ENCODE peak calls at places on chromosomes 5 and 9, in four cellular contexts. Y is lower lobe of right lung, P is Panc1, F is sigmoid colon. H is an unnamed sample. For H3K4me1, the result is how much of the 10 kb centered on the place peaks cover.

GRCh38 chr5:150661086-150661485 is at the start of gene MYOZ3:
- DNase-seq in Y (no peak), P (no peak), F (no peak), H (no peak)

GRCh38 chr5:132000677-132001453 is 10.6 kb downstream of the ACSL6 start:
- DNase-seq in F (no peak), Y (peak), P (no peak), H (peak)

GRCh38 chr9:38146844-38147243 is 77.8 kb upstream of the SHB start:
- DNase-seq in P (no peak), Y (no peak), F (no peak), H (peak)

GRCh38 chr9:19116391-19116790 is 10.9 kb downstream of the PLIN2 start:
- DNase-seq in F (no peak), P (no peak), Y (no peak), H (no peak)

GRCh38 chr9:88243736-88244135 is 105.5 kb upstream of the SPATA31C2 start:
- DNase-seq in Y (no peak), F (no peak), P (no peak), H (no peak)

GRCh38 chr5:95768731-95769130 is 37.6 kb downstream of the RHOBTB3 start:
- DNase-seq in F (no peak), P (no peak), Y (no peak), H (no peak)

GRCh38 chr9:128275198-128276007 is at the start of gene GOLGA2:
- DNase-seq in P (no peak), F (peak), Y (peak), H (no peak)

GRCh38 chr9:96376926-96377874 is 6.3 kb downstream of the SLC35D2 start:
- DNase-seq in Y (peak), P (no peak), F (peak), H (peak)

GRCh38 chr5:113215401-113216060 is 219.3 kb downstream of the TSSK1B start:
- DNase-seq in Y (no peak), F (no peak), P (no peak), H (no peak)

DNA sequence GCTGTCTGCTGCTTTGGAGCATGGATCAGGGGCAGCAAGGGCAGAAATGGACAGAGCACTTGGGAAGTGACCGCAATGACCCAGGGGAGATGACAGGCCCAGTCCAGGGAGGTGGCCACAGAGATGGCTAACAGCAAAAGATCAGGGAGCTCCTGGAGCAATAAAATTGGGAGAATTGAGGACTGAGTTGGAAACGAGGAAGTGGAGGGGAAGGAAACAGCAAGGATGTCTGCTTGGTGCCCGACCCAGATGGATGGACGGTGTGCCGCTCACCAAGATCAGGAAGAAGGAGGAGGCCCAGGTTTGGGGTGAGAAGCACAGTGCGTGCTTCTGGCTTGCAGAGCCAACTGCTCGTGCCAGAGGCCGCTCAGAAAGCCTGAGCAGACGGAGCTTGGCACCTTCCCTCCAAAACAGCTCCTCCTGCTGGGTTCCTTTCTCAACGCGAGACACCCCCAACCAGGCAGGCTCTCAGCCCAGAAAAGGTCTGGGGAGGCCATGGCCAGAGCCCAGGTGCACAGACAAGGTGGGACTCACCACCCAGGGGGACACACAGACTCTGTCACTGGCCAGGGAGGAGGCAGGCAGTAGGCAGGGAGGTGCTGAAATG is 1.7 kb upstream of the SLC34A1 start:
- DNase-seq in P (no peak), F (no peak), Y (no peak), H (no peak)
- TF ChIP-seq CTCF in P (no peak), F (peak), Y (no peak), H (no peak)

GRCh38 chr5:172664018-172664417 is 23.0 kb downstream of the NEURL1B start:
- DNase-seq in Y (no peak), P (no peak), F (no peak), H (no peak)

GRCh38 chr5:172660974-172661373 is 19.9 kb downstream of the NEURL1B start:
- DNase-seq in Y (no peak), P (no peak), F (peak), H (no peak)

GRCh38 chr5:172665049-172665541 is 24.0 kb downstream of the NEURL1B start:
- DNase-seq in P (no peak), Y (no peak), F (peak), H (peak)

GRCh38 chr5:172661536-172661935 is 20.5 kb downstream of the NEURL1B start:
- DNase-seq in P (no peak), Y (no peak), F (peak), H (peak)

GRCh38 chr5:172662596-172662995 is 21.5 kb downstream of the NEURL1B start:
- DNase-seq in Y (no peak), P (no peak), F (no peak), H (peak)
- H3K4me1 ChIP-seq in Y (half or more), P (under half), F (half or more), H (half or more)

DNA sequence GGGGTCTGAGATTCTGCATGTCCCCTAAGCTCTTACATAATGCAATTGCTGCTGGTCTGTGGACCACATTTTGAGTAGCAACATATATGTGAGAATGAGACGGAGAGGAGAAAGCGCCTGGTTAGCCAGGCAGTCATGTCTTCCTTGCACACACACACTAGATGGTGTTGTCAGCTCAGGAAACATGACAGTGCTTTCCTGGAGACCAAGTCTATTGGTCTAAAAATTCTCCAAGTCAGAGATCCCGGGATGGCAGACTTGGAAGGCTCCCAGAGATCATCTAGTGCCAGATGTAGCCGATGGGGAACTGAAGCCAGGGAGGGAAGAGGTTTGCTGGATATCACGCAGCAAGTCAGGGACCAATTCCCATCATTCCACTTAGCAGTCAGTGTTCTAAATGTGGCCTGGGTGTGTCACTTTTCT is 53.4 kb downstream of the GALNT12 start:
- DNase-seq in F (peak), P (peak), Y (no peak), H (no peak)
- TF ChIP-seq CTCF in F (peak), P (peak), Y (peak), H (peak)

GRCh38 chr5:111998871-111999270 is 241.9 kb upstream of the NREP start:
- DNase-seq in F (no peak), P (no peak), Y (no peak), H (no peak)
- H3K4me1 ChIP-seq in F (under half), P (under half), Y (under half), H (under half)

DNA sequence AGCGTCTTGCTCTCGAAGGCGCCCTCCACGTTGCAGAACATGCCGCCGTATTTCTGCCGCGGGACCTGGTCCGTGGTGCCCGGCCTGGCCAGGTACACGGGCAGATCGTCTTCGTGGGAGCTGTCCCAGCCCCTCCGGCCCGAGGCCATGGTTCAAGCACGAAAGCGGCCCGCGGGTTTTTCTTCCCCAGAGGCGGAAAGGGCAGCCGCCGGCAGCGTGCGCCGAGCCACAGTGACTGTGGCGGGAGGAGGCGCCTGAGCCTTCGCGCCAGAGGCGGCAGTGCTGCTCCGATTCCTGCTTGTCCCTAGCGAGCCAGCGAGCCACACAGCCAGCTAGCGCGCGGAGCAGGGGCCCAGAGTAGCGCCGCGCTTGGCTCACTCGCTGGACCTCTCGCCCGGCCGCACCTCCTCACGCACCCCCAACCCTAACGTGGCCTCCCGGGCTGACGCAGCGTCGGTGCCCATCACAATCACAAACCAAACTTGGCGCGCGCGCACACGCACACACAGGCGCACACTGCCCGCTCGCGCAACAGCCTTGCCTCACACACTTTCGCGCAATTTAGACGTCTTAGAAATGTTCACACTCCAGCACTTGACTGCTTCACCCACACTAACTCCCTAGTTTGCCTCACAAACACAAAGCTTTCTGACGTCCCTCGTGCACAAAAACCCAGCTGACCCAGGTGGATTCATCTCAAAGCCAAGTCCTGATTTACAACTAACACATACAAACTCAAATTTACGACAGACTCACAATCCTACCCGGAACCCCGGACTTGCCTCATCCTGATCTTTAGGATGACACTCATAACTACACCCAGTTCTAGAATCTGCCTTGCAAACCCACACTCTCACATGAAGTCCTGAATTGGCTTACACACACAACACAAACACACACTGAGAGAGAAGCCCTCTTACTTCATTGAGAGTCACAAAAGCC is at the start of gene DPYSL3:
- DNase-seq in F (peak), Y (peak), P (no peak), H (peak)
- TF ChIP-seq CTCF in F (peak), Y (peak), P (peak), H (peak)

GRCh38 chr5:178119915-178120660 is 6.8 kb downstream of the N4BP3 start:
- DNase-seq in F (no peak), P (no peak), Y (peak), H (no peak)

GRCh38 chr5:178123094-178123986 is 7.5 kb upstream of the RMND5B start:
- DNase-seq in Y (peak), P (no peak), F (no peak), H (no peak)

GRCh38 chr5:178120661-178121357 is 7.5 kb downstream of the N4BP3 start:
- DNase-seq in Y (peak), F (peak), P (no peak), H (peak)

GRCh38 chr5:178122346-178122745 is 8.5 kb upstream of the RMND5B start:
- DNase-seq in F (no peak), Y (no peak), P (no peak), H (no peak)

DNA sequence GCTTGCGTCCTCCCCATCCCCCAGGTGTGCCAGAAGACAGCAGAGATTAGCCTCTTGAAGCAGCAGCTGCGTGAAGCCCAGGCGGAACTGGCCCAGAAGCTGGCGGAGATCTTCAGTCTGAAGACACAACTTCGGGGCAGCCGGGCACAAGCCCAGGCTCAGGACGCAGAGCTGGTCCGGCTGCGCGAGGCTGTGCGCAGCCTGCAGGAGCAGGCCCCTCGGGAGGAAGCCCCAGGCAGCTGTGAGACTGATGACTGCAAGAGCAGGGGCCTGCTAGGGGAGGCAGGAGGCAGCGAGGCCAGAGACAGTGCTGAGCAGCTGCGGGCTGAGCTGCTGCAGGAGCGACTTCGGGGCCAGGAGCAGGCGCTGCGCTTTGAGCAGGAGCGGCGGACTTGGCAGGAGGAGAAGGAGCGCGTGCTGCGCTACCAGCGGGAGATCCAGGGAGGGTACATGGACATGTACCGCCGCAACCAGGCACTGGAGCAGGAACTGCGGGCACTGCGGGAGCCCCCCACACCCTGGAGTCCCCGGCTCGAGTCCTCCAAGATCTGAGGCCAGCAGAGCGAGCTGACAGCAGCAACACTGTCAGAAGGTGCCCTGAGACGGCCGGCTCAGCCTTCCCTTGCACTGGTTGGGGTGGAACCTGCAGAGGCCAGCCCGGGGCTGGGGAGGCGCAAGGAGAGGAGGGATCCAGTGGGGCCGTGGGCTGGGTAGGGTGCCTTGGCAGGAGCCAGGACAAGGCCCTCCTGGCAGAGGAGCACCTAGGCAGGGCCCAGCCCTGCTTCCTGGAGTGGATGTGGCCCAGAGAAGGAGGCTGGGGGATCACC is 8.3 kb downstream of the N4BP3 start:
- DNase-seq in P (no peak), Y (peak), F (peak), H (no peak)
- H3K4me1 ChIP-seq in P (under half), Y (under half), F (under half), H (under half)

GRCh38 chr5:145904743-145905142 is 31.6 kb upstream of the SH3RF2 start:
- DNase-seq in Y (no peak), P (no peak), F (no peak), H (no peak)

GRCh38 chr5:145906401-145906800 is 30.0 kb upstream of the SH3RF2 start:
- DNase-seq in P (no peak), Y (no peak), F (no peak), H (no peak)

GRCh38 chr5:145912019-145912418 is 24.4 kb upstream of the SH3RF2 start:
- DNase-seq in P (no peak), F (no peak), Y (no peak), H (no peak)

GRCh38 chr5:145911164-145911563 is 25.2 kb upstream of the SH3RF2 start:
- DNase-seq in F (no peak), P (no peak), Y (no peak), H (no peak)

DNA sequence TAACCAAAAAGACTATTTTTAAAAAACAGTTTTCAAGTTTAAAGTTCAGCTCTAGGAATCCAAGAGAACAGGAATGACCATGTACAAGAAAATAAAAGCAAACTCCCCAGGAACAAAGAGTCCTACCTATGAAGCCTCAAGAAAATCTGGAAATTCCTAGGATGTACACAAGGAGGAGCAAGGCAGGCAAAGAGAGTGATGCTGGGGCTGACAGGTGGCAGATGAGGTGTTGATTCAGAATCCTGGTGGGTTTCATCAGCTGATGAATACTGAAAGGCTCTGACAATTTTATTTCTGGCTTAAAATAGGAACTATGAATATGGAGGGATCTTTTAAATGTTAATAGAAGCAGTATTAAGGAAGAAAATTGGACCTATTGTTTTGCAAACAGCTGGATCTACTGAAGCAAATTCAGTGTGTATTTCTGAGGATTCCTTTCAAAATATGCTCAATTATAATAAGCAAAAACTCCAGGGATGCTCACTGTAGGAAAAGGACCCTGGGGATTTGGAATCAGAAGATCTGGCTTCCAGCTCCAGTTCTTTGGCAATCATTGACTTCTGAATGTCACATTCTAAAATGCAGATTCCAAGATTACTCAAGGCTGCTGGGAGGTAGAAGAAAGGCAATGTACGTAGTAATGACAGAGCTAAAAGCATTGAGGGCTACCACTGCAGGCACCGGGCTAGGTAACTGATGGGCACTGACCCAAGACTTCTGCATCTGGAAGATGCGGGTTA is 28.0 kb upstream of the SH3RF2 start:
- DNase-seq in Y (no peak), F (no peak), P (no peak), H (no peak)
- TF ChIP-seq CTCF in Y (peak), F (no peak), P (peak), H (no peak)

DNA sequence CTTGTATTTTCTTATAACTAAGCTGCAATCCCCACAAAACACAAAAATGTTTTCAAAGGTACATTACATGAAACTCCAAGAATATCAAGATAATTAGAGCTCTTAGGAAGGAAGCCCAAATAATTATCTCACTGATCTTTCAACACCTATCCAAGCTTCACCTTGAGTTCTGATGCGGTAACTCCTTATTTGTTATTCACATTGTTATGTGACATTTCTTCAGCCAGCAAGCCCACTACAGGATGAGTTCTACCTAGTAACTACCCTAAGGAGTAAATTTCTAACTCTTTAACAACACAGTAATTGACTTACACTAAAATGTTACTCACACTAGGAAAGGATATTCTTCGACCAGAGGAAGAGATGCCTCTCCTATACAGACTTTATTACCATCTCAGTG is 9.9 kb downstream of the NR6A1 start:
- DNase-seq in F (no peak), Y (no peak), P (no peak), H (no peak)
- H3K4me1 ChIP-seq in F (under half), Y (under half), P (under half), H (under half)

GRCh38 chr5:146947181-146947941 is 68.8 kb upstream of the PPP2R2B start:
- DNase-seq in F (no peak), P (no peak), Y (no peak), H (no peak)
- TF ChIP-seq CTCF in F (no peak), P (peak), Y (no peak), H (peak)